ENCODE peak calls at places on chromosomes 4 and X, in nine cellular contexts. D is AG04450; U is effector CD4-positive, alpha-beta T cell; E is iPS-NIHi11; O is epithelial cell of esophagus; T is NCI-H2171; M is endodermal cell; G is Ammon's horn; Q is PC-9. R is an unnamed sample.

GRCh38 chr4:9942921-9943600 is 78.2 kb downstream of the SLC2A9 start:
- DNase-seq in U (no peak), G (no peak), O (no peak), T (no peak), M (no peak), Q (no peak), D (no peak), E (no peak), R (no peak)

GRCh38 chrX:131577999-131578734 is 34.3 kb downstream of the OR13H1 start:
- DNase-seq in M (no peak), G (no peak), O (no peak), D (no peak), Q (no peak), E (no peak), T (no peak), U (no peak), R (no peak)

GRCh38 chrX:149494844-149495565 is 10.1 kb downstream of the IDS start:
- DNase-seq in Q (peak), M (no peak), E (no peak), U (no peak), D (no peak), O (peak), G (no peak), T (no peak), R (no peak)

GRCh38 chr4:18578307-18578706 is 556.8 kb upstream of the LCORL start:
- DNase-seq in E (no peak), Q (no peak), T (no peak), U (no peak), O (no peak), D (no peak), G (no peak), M (no peak), R (no peak)

GRCh38 chr4:185421366-185422124 is 4.2 kb downstream of the UFSP2 start:
- DNase-seq in Q (no peak), G (no peak), D (peak), M (no peak), U (no peak), O (no peak), E (no peak), T (no peak), R (no peak)

GRCh38 chrX:33194876-33195433 is 16.4 kb downstream of the DMD start:
- DNase-seq in G (no peak), Q (no peak), O (no peak), E (no peak), M (no peak), T (no peak), D (no peak), U (no peak), R (no peak)

GRCh38 chr4:165489786-165490185 is 111.0 kb downstream of the CPE start:
- DNase-seq in T (no peak), G (peak), M (no peak), U (no peak), Q (no peak), E (no peak), O (peak), D (no peak), R (no peak)

GRCh38 chr4:1400861-1401408 is 5.3 kb downstream of the NKX1-1 start:
- DNase-seq in M (peak), T (no peak), O (no peak), D (no peak), Q (no peak), E (peak), G (no peak), U (no peak), R (peak)

GRCh38 chrX:25130619-25131018 is 114.9 kb upstream of the ARX start:
- DNase-seq in D (no peak), M (no peak), G (no peak), U (no peak), Q (no peak), O (no peak), E (no peak), T (no peak), R (no peak)

GRCh38 chr4:72629540-72629939 is 60.5 kb upstream of the ADAMTS3 start:
- DNase-seq in E (no peak), D (no peak), T (no peak), Q (no peak), M (no peak), G (no peak), O (peak), U (no peak), R (no peak)

GRCh38 chr4:22369901-22370562 is 145.8 kb downstream of the ADGRA3 start:
- DNase-seq in T (no peak), D (no peak), G (no peak), E (no peak), M (no peak), U (no peak), O (no peak), Q (no peak), R (no peak)

GRCh38 chr4:118224239-118224829 is 128.5 kb downstream of the PRSS12 start:
- DNase-seq in E (peak), Q (no peak), G (peak), O (peak), T (peak), D (peak), U (no peak), M (no peak), R (peak)

GRCh38 chrX:69538321-69538876 is 34.3 kb downstream of the NALF2 start:
- DNase-seq in E (peak), M (peak), U (peak), T (no peak), D (peak), Q (no peak), O (peak), G (peak), R (peak)

GRCh38 chr4:110620352-110621327 is 2.2 kb downstream of the PITX2 start:
- DNase-seq in D (no peak), O (peak), T (no peak), Q (no peak), G (no peak), U (no peak), E (peak), M (peak), R (no peak)

GRCh38 chrX:729583-730409 is 99.2 kb downstream of the SHOX start:
- DNase-seq in D (no peak), G (no peak), M (peak), O (no peak), Q (no peak), T (no peak), E (no peak), U (no peak), R (no peak)

GRCh38 chr4:98092833-98093439 is 50.3 kb downstream of the STPG2 start:
- DNase-seq in E (no peak), D (no peak), O (peak), M (no peak), U (no peak), G (peak), Q (no peak), T (no peak), R (peak)

GRCh38 chr4:38935391-38936073 is 67.9 kb downstream of the FAM114A1 start:
- DNase-seq in M (no peak), G (no peak), E (no peak), T (no peak), D (no peak), Q (no peak), U (no peak), O (no peak), R (no peak)

GRCh38 chr4:107050525-107051135 is 14.5 kb upstream of the DKK2 start:
- DNase-seq in U (no peak), Q (no peak), G (no peak), O (peak), D (no peak), M (no peak), T (no peak), E (peak), R (peak)

GRCh38 chrX:17242470-17242869 is 132.5 kb upstream of the NHS start:
- DNase-seq in E (peak), U (peak), O (peak), M (peak), G (peak), Q (peak), T (peak), D (peak), R (peak)

GRCh38 chrX:101764538-101764937 is 104.9 kb upstream of the ARMCX2 start:
- DNase-seq in T (no peak), M (no peak), G (no peak), O (peak), D (no peak), U (no peak), Q (no peak), E (peak), R (no peak)

GRCh38 chrX:44428989-44429627 is 85.6 kb upstream of the EFHC2 start:
- DNase-seq in G (no peak), M (no peak), D (no peak), O (peak), U (no peak), T (no peak), E (no peak), Q (peak), R (no peak)

GRCh38 chr4:95216636-95217035 is 332.1 kb downstream of the UNC5C start:
- DNase-seq in O (no peak), M (no peak), T (no peak), Q (no peak), G (no peak), U (no peak), D (no peak), E (no peak), R (no peak)

GRCh38 chrX:18574591-18574990 is 97.3 kb downstream of the RS1 start:
- DNase-seq in M (no peak), G (no peak), T (no peak), Q (no peak), O (peak), U (no peak), E (no peak), D (peak), R (no peak)

GRCh38 chr4:6771229-6771671 is 11.3 kb upstream of the KIAA0232 start:
- DNase-seq in T (no peak), O (no peak), Q (peak), D (no peak), U (no peak), G (no peak), E (peak), M (no peak), R (no peak)

GRCh38 chrX:53163436-53163835 is 61.6 kb downstream of the KDM5C start:
- DNase-seq in E (no peak), G (no peak), Q (no peak), O (no peak), U (no peak), D (no peak), T (no peak), M (peak), R (no peak)

GRCh38 chr4:21753084-21753760 is 195.3 kb downstream of the KCNIP4 start:
- DNase-seq in M (no peak), U (no peak), E (no peak), T (no peak), Q (no peak), G (no peak), O (peak), D (no peak), R (no peak)

GRCh38 chr4:66482186-66482585 is 811.9 kb upstream of the EPHA5 start:
- DNase-seq in E (no peak), D (no peak), T (no peak), Q (no peak), O (peak), U (no peak), M (no peak), G (no peak), R (no peak)

GRCh38 chrX:68571292-68572256 is 72.7 kb downstream of the YIPF6 start:
- DNase-seq in G (no peak), E (no peak), Q (peak), T (no peak), U (no peak), M (no peak), O (peak), D (peak), R (no peak)

GRCh38 chrX:40392599-40392998 is 188.2 kb upstream of the ATP6AP2 start:
- DNase-seq in Q (no peak), O (no peak), E (no peak), U (no peak), G (peak), M (peak), T (no peak), D (no peak), R (no peak)

GRCh38 chr4:40182041-40182440 is 14.8 kb upstream of the RHOH start:
- DNase-seq in O (no peak), Q (no peak), D (no peak), G (no peak), E (no peak), U (no peak), M (no peak), T (no peak), R (no peak)

GRCh38 chrX:9164535-9165425 is 130.9 kb upstream of the FAM9B start:
- DNase-seq in T (no peak), M (no peak), U (no peak), G (no peak), O (peak), Q (peak), D (no peak), E (no peak), R (no peak)

GRCh38 chr4:112296949-112297483 is at the start of gene ALPK1:
- DNase-seq in U (no peak), G (peak), Q (peak), T (peak), O (peak), M (no peak), D (peak), E (peak), R (peak)

GRCh38 chr4:153233761-153234371 is 29.6 kb downstream of the TRIM2 start:
- DNase-seq in U (no peak), M (no peak), E (no peak), D (no peak), O (peak), T (no peak), Q (peak), G (no peak), R (no peak)

GRCh38 chr4:189613202-189613601 is 327.5 kb upstream of the FRG1 start:
- DNase-seq in T (no peak), M (no peak), E (no peak), G (no peak), Q (no peak), U (no peak), D (no peak), O (peak), R (no peak)

GRCh38 chr4:87521757-87522374 is 7.3 kb downstream of the SPARCL1 start:
- DNase-seq in G (no peak), D (no peak), T (peak), E (no peak), O (peak), M (no peak), Q (peak), U (no peak), R (no peak)